ENCODE peak calls at places on chromosomes 6 and 20, in eight cellular contexts. One of them, this sample, is unnamed.

GRCh38 chr6:148497256-148497655 is 154.6 kb downstream of the SASH1 start:
- DNase-seq in GM10248: no peak
- DNase-seq in endothelial cell: no peak
- DNase-seq in activated CD8-positive, alpha-beta T cell treated with anti-CD3 and anti-CD28 coated beads for 36 hours: no peak
- DNase-seq in WERI-Rb-1: no peak
- DNase-seq in fibroblast of mammary gland: peak; percentile 97
- DNase-seq in IMR-90: peak; percentile 75
- DNase-seq in adrenal gland: no peak
- DNase-seq in this sample: no peak

GRCh38 chr6:132813173-132813856 is 1.1 kb upstream of the RPS12 start:
- DNase-seq in activated CD8-positive, alpha-beta T cell treated with anti-CD3 and anti-CD28 coated beads for 36 hours: peak; percentile 70
- DNase-seq in IMR-90: no peak
- DNase-seq in fibroblast of mammary gland: peak; percentile 55
- DNase-seq in endothelial cell: peak; percentile 49
- DNase-seq in adrenal gland: peak; percentile 43
- DNase-seq in WERI-Rb-1: peak; percentile 14
- DNase-seq in GM10248: peak; percentile 43
- DNase-seq in this sample: peak; percentile 72

GRCh38 chr6:34568341-34568680 is 12.2 kb upstream of the SPDEF start:
- DNase-seq in activated CD8-positive, alpha-beta T cell treated with anti-CD3 and anti-CD28 coated beads for 36 hours: no peak
- DNase-seq in fibroblast of mammary gland: no peak
- DNase-seq in GM10248: no peak
- DNase-seq in endothelial cell: no peak
- DNase-seq in adrenal gland: no peak
- DNase-seq in IMR-90: no peak
- DNase-seq in WERI-Rb-1: no peak
- DNase-seq in this sample: no peak

GRCh38 chr6:46719099-46719498 is 16.1 kb downstream of the PLA2G7 start:
- DNase-seq in endothelial cell: no peak
- DNase-seq in fibroblast of mammary gland: peak; percentile 88
- DNase-seq in activated CD8-positive, alpha-beta T cell treated with anti-CD3 and anti-CD28 coated beads for 36 hours: no peak
- DNase-seq in adrenal gland: peak; percentile 18
- DNase-seq in GM10248: no peak
- DNase-seq in WERI-Rb-1: no peak
- DNase-seq in IMR-90: peak; percentile 41
- DNase-seq in this sample: no peak

GRCh38 chr6:89745728-89746127 is 73.9 kb downstream of the MDN1 start:
- DNase-seq in activated CD8-positive, alpha-beta T cell treated with anti-CD3 and anti-CD28 coated beads for 36 hours: no peak
- DNase-seq in endothelial cell: no peak
- DNase-seq in fibroblast of mammary gland: peak; percentile 63
- DNase-seq in IMR-90: peak; percentile 65
- DNase-seq in adrenal gland: no peak
- DNase-seq in WERI-Rb-1: no peak
- DNase-seq in GM10248: no peak
- DNase-seq in this sample: no peak

GRCh38 chr6:148869589-148869988 is 122.8 kb downstream of the UST start:
- DNase-seq in fibroblast of mammary gland: peak; percentile 99
- DNase-seq in WERI-Rb-1: no peak
- DNase-seq in IMR-90: peak; percentile 98
- DNase-seq in activated CD8-positive, alpha-beta T cell treated with anti-CD3 and anti-CD28 coated beads for 36 hours: no peak
- DNase-seq in GM10248: no peak
- DNase-seq in endothelial cell: no peak
- DNase-seq in adrenal gland: peak; percentile 49
- DNase-seq in this sample: no peak

GRCh38 chr6:79946773-79947190 is 571 bp downstream of the ELOVL4 start:
- DNase-seq in fibroblast of mammary gland: peak; percentile 29
- DNase-seq in GM10248: peak; percentile 12
- DNase-seq in adrenal gland: peak; percentile 6
- DNase-seq in activated CD8-positive, alpha-beta T cell treated with anti-CD3 and anti-CD28 coated beads for 36 hours: peak; percentile 45
- DNase-seq in WERI-Rb-1: peak; percentile 74
- DNase-seq in IMR-90: peak; percentile 18
- DNase-seq in endothelial cell: peak; percentile 29
- DNase-seq in this sample: peak; percentile 61

GRCh38 chr6:152404936-152405595 is 232.1 kb downstream of the SYNE1 start:
- DNase-seq in adrenal gland: no peak
- DNase-seq in activated CD8-positive, alpha-beta T cell treated with anti-CD3 and anti-CD28 coated beads for 36 hours: no peak
- DNase-seq in IMR-90: no peak
- DNase-seq in fibroblast of mammary gland: no peak
- DNase-seq in WERI-Rb-1: no peak
- DNase-seq in endothelial cell: no peak
- DNase-seq in GM10248: no peak
- DNase-seq in this sample: no peak

GRCh38 chr6:112502348-112503130 is 155.4 kb downstream of the RFPL4B start:
- DNase-seq in endothelial cell: no peak
- DNase-seq in GM10248: no peak
- DNase-seq in activated CD8-positive, alpha-beta T cell treated with anti-CD3 and anti-CD28 coated beads for 36 hours: no peak
- DNase-seq in WERI-Rb-1: no peak
- DNase-seq in adrenal gland: no peak
- DNase-seq in IMR-90: peak; percentile 41
- DNase-seq in fibroblast of mammary gland: peak; percentile 26
- DNase-seq in this sample: no peak
- TF ChIP-seq CTCF in endothelial cell: peak; percentile 73
- TF ChIP-seq CTCF in GM10248: no peak
- TF ChIP-seq CTCF in activated CD8-positive, alpha-beta T cell treated with anti-CD3 and anti-CD28 coated beads for 36 hours: no peak
- TF ChIP-seq CTCF in WERI-Rb-1: no peak
- TF ChIP-seq CTCF in adrenal gland: no peak
- TF ChIP-seq CTCF in IMR-90: peak; percentile 47
- TF ChIP-seq CTCF in fibroblast of mammary gland: peak; percentile 48
- TF ChIP-seq CTCF in this sample: no peak

GRCh38 chr6:84773431-84774173 is 9.2 kb upstream of the TBX18 start:
- DNase-seq in fibroblast of mammary gland: no peak
- DNase-seq in activated CD8-positive, alpha-beta T cell treated with anti-CD3 and anti-CD28 coated beads for 36 hours: peak; percentile 21
- DNase-seq in adrenal gland: no peak
- DNase-seq in GM10248: no peak
- DNase-seq in endothelial cell: peak; percentile 45
- DNase-seq in WERI-Rb-1: peak; percentile 62
- DNase-seq in IMR-90: no peak
- DNase-seq in this sample: no peak
- TF ChIP-seq CTCF in fibroblast of mammary gland: no peak
- TF ChIP-seq CTCF in activated CD8-positive, alpha-beta T cell treated with anti-CD3 and anti-CD28 coated beads for 36 hours: no peak
- TF ChIP-seq CTCF in adrenal gland: no peak
- TF ChIP-seq CTCF in GM10248: no peak
- TF ChIP-seq CTCF in endothelial cell: no peak
- TF ChIP-seq CTCF in WERI-Rb-1: no peak
- TF ChIP-seq CTCF in IMR-90: no peak
- TF ChIP-seq CTCF in this sample: no peak

GRCh38 chr20:24206995-24207394 is 218.4 kb upstream of the GGTLC1 start:
- DNase-seq in endothelial cell: no peak
- DNase-seq in WERI-Rb-1: peak; percentile 33
- DNase-seq in GM10248: no peak
- DNase-seq in fibroblast of mammary gland: no peak
- DNase-seq in adrenal gland: no peak
- DNase-seq in IMR-90: no peak
- DNase-seq in activated CD8-positive, alpha-beta T cell treated with anti-CD3 and anti-CD28 coated beads for 36 hours: no peak
- DNase-seq in this sample: no peak

GRCh38 chr20:24212494-24212893 is 223.9 kb upstream of the GGTLC1 start:
- DNase-seq in GM10248: no peak
- DNase-seq in endothelial cell: no peak
- DNase-seq in WERI-Rb-1: no peak
- DNase-seq in IMR-90: no peak
- DNase-seq in activated CD8-positive, alpha-beta T cell treated with anti-CD3 and anti-CD28 coated beads for 36 hours: no peak
- DNase-seq in adrenal gland: no peak
- DNase-seq in fibroblast of mammary gland: no peak
- DNase-seq in this sample: no peak

GRCh38 chr20:24207803-24208300 is 219.3 kb upstream of the GGTLC1 start:
- DNase-seq in adrenal gland: no peak
- DNase-seq in GM10248: no peak
- DNase-seq in IMR-90: no peak
- DNase-seq in fibroblast of mammary gland: no peak
- DNase-seq in endothelial cell: no peak
- DNase-seq in activated CD8-positive, alpha-beta T cell treated with anti-CD3 and anti-CD28 coated beads for 36 hours: no peak
- DNase-seq in WERI-Rb-1: no peak
- DNase-seq in this sample: no peak

GRCh38 chr20:24211972-24212371 is 223.4 kb upstream of the GGTLC1 start:
- DNase-seq in adrenal gland: no peak
- DNase-seq in IMR-90: no peak
- DNase-seq in activated CD8-positive, alpha-beta T cell treated with anti-CD3 and anti-CD28 coated beads for 36 hours: no peak
- DNase-seq in GM10248: no peak
- DNase-seq in fibroblast of mammary gland: no peak
- DNase-seq in WERI-Rb-1: no peak
- DNase-seq in endothelial cell: no peak
- DNase-seq in this sample: no peak

DNA sequence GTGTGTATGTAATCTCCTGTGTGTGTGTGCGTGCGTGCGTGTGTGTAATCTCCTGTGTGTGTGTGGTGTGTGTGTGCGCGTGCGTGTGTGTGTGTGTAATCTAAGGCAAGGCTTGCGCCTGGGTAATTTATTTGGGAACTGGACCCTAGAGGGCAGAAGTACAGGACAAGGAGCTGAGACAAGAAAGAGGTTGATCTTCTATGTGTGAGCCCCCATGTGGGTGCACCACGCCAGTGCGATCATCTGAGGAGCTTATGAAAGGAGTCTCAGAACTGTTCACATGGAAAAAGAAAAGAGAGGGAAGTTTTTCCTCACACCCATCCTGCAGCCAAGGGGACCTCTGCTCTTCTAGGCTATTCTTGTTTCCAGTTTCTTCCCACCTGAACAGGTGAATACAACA is 220.1 kb upstream of the GGTLC1 start:
- DNase-seq in IMR-90: no peak
- DNase-seq in adrenal gland: no peak
- DNase-seq in activated CD8-positive, alpha-beta T cell treated with anti-CD3 and anti-CD28 coated beads for 36 hours: no peak
- DNase-seq in endothelial cell: peak; percentile 48
- DNase-seq in fibroblast of mammary gland: no peak
- DNase-seq in WERI-Rb-1: peak; percentile 77
- DNase-seq in GM10248: no peak
- DNase-seq in this sample: no peak
- TF ChIP-seq CTCF in IMR-90: no peak
- TF ChIP-seq CTCF in adrenal gland: no peak
- TF ChIP-seq CTCF in activated CD8-positive, alpha-beta T cell treated with anti-CD3 and anti-CD28 coated beads for 36 hours: no peak
- TF ChIP-seq CTCF in endothelial cell: peak; percentile 31
- TF ChIP-seq CTCF in fibroblast of mammary gland: no peak
- TF ChIP-seq CTCF in WERI-Rb-1: peak; percentile 73
- TF ChIP-seq CTCF in GM10248: no peak
- TF ChIP-seq CTCF in this sample: no peak

DNA sequence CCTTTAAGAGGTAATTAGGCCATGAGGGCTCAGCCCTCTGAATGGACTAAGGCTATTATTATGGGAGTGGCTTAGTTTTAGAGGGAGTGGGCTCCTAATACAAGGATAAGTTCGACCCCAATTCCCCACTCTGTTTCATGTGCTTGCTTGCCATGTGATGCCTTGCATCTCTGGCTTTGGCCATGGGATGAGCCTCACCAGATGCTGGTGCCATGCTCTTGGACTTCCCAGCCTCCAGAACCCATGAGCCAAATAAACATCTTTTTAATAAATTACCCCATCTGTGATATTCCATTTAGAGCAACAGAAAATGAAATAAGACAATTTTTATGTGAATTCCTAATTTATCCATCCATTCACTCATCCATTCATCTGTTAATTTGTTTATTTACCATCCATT is 50.3 kb downstream of the GTF2H5 start:
- DNase-seq in WERI-Rb-1: no peak
- DNase-seq in endothelial cell: no peak
- DNase-seq in IMR-90: no peak
- DNase-seq in GM10248: no peak
- DNase-seq in fibroblast of mammary gland: no peak
- DNase-seq in adrenal gland: no peak
- DNase-seq in activated CD8-positive, alpha-beta T cell treated with anti-CD3 and anti-CD28 coated beads for 36 hours: no peak
- DNase-seq in this sample: no peak
- TF ChIP-seq CTCF in WERI-Rb-1: no peak
- TF ChIP-seq CTCF in endothelial cell: no peak
- TF ChIP-seq CTCF in IMR-90: no peak
- TF ChIP-seq CTCF in GM10248: no peak
- TF ChIP-seq CTCF in fibroblast of mammary gland: no peak
- TF ChIP-seq CTCF in adrenal gland: no peak
- TF ChIP-seq CTCF in activated CD8-positive, alpha-beta T cell treated with anti-CD3 and anti-CD28 coated beads for 36 hours: no peak
- TF ChIP-seq CTCF in this sample: no peak